ENCODE peak calls at places on chromosomes 4 and X, in five cellular contexts. C is pancreas, Q is stomach, I is MM.1S, P is neural progenitor cell. J is an unnamed sample.

GRCh38 chr4:138087181-138087714 is 154.9 kb downstream of the SLC7A11 start:
- DNase-seq in C (no peak), Q (no peak), I (no peak), P (no peak), J (no peak)

GRCh38 chrX:6021316-6022091 is 207.2 kb downstream of the NLGN4X start:
- DNase-seq in C (no peak), Q (peak; percentile 49), I (peak; percentile 15), P (peak; percentile 57), J (peak; percentile 6)

GRCh38 chrX:12970691-12971202 is 4.2 kb upstream of the TMSB4X start:
- DNase-seq in C (no peak), Q (no peak), I (no peak), P (peak; percentile 74), J (no peak)

GRCh38 chrX:135112096-135112729 is 8.1 kb downstream of the ETDB start:
- DNase-seq in C (peak; percentile 20), Q (no peak), I (peak; percentile 52), P (peak; percentile 31), J (peak; percentile 19)

GRCh38 chr4:72112514-72113156 is 80.8 kb downstream of the NPFFR2 start:
- DNase-seq in C (no peak), Q (no peak), I (peak; percentile 20), P (no peak), J (no peak)

GRCh38 chr4:24781999-24782745 is 13.2 kb upstream of the SOD3 start:
- DNase-seq in C (no peak), Q (no peak), I (no peak), P (no peak), J (no peak)

GRCh38 chr4:10746371-10747143 is 62.0 kb upstream of the CLNK start:
- DNase-seq in C (no peak), Q (no peak), I (no peak), P (no peak), J (no peak)

GRCh38 chr4:88759039-88759631 is 61.5 kb upstream of the NAP1L5 start:
- DNase-seq in C (no peak), Q (no peak), I (no peak), P (peak; percentile 65), J (no peak)

GRCh38 chr4:121421594-121421993 is 40.8 kb upstream of the QRFPR start:
- DNase-seq in C (no peak), Q (no peak), I (peak; percentile 26), P (peak; percentile 35), J (no peak)

GRCh38 chr4:87560802-87561201 is 31.6 kb upstream of the SPARCL1 start:
- DNase-seq in C (no peak), Q (no peak), I (no peak), P (no peak), J (no peak)

GRCh38 chr4:151644625-151645024 is 116.2 kb downstream of the GATB start:
- DNase-seq in C (no peak), Q (no peak), I (peak; percentile 20), P (peak; percentile 83), J (peak; percentile 70)

GRCh38 chr4:140673729-140674128 is 82.5 kb downstream of the TBC1D9 start:
- DNase-seq in C (no peak), Q (no peak), I (no peak), P (no peak), J (peak; percentile 75)

GRCh38 chr4:100907465-100908454 is 389.9 kb upstream of the EMCN start:
- DNase-seq in C (no peak), Q (no peak), I (no peak), P (no peak), J (no peak)

GRCh38 chrX:119391279-119391678 is 7.9 kb upstream of the SLC25A43 start:
- DNase-seq in C (no peak), Q (peak; percentile 29), I (peak; percentile 26), P (no peak), J (peak; percentile 7)

GRCh38 chr4:87950516-87950915 is 25.0 kb upstream of the SPP1 start:
- DNase-seq in C (no peak), Q (no peak), I (no peak), P (no peak), J (no peak)

GRCh38 chr4:2802618-2803531 is 10.0 kb downstream of the SH3BP2 start:
- DNase-seq in C (peak; percentile 61), Q (no peak), I (no peak), P (no peak), J (no peak)

GRCh38 chrX:146907391-146908240 is 93.1 kb upstream of the CXorf51A start:
- DNase-seq in C (peak; percentile 47), Q (no peak), I (no peak), P (peak; percentile 1), J (no peak)

GRCh38 chr4:153806073-153806472 is 17.2 kb upstream of the SFRP2 start:
- DNase-seq in C (peak; percentile 44), Q (no peak), I (no peak), P (no peak), J (no peak)

GRCh38 chrX:38726596-38726995 is 74.7 kb upstream of the MID1IP1 start:
- DNase-seq in C (no peak), Q (no peak), I (no peak), P (no peak), J (peak; percentile 40)

GRCh38 chr4:142474398-142475087 is 371.6 kb downstream of the INPP4B start:
- DNase-seq in C (no peak), Q (peak; percentile 38), I (peak; percentile 97), P (no peak), J (no peak)

GRCh38 chr4:120801171-120801758 is 121.3 kb downstream of the PRDM5 start:
- DNase-seq in C (no peak), Q (no peak), I (no peak), P (no peak), J (peak; percentile 88)

GRCh38 chrX:13906103-13906502 is 89.2 kb upstream of the GPM6B start:
- DNase-seq in C (no peak), Q (no peak), I (no peak), P (peak; percentile 12), J (no peak)

GRCh38 chr4:170009291-170009690 is 16.9 kb downstream of the MFAP3L start:
- DNase-seq in C (no peak), Q (no peak), I (no peak), P (peak; percentile 29), J (no peak)

GRCh38 chrX:82591421-82591820 is 916.7 kb upstream of the POU3F4 start:
- DNase-seq in C (no peak), Q (no peak), I (no peak), P (no peak), J (no peak)

GRCh38 chrX:63258144-63258543 is 93.0 kb downstream of the SPIN4 start:
- DNase-seq in C (no peak), Q (no peak), I (no peak), P (no peak), J (no peak)

GRCh38 chrX:24148118-24148517 is 1.4 kb upstream of the ZFX start:
- DNase-seq in C (no peak), Q (no peak), I (peak; percentile 52), P (no peak), J (no peak)

GRCh38 chrX:11499076-11500044 is 166.4 kb downstream of the ARHGAP6 start:
- DNase-seq in C (no peak), Q (no peak), I (no peak), P (no peak), J (no peak)

GRCh38 chrX:13028871-13029336 is 15.5 kb downstream of the FAM9C start:
- DNase-seq in C (no peak), Q (no peak), I (no peak), P (no peak), J (no peak)

GRCh38 chrX:107117993-107118321 is 665 bp downstream of the RBM41 start:
- DNase-seq in C (no peak), Q (no peak), I (peak; percentile 55), P (no peak), J (no peak)

DNA sequence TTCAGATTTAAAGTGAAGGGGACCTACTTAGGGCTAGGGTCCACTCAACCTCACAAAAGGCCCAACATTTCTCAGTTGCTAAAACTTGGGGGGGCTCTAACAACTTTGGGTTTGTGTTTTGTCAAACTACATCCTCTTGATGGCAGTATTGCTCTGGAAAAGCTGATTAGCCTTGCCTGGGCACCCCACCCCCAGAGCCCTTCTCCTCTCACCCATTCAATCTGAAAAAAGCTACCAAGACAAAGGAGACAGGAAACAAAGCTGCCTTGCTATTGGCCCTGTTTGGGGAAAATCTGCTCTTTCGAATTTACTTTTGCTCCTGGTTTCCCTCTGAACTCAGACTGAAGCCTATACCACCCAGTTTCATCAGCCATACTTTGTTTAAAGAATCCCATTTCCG is 195.2 kb upstream of the STK26 start:
- DNase-seq in C (no peak), Q (no peak), I (peak; percentile 87), P (peak; percentile 79), J (peak; percentile 35)
- H3K4me3 ChIP-seq in C (no peak overlapping the region), Q (no peak overlapping the region), I (peak overlapping the region; percentile 67), P (peak overlapping the region; percentile 68), J (peak overlapping the region; percentile 80)

DNA sequence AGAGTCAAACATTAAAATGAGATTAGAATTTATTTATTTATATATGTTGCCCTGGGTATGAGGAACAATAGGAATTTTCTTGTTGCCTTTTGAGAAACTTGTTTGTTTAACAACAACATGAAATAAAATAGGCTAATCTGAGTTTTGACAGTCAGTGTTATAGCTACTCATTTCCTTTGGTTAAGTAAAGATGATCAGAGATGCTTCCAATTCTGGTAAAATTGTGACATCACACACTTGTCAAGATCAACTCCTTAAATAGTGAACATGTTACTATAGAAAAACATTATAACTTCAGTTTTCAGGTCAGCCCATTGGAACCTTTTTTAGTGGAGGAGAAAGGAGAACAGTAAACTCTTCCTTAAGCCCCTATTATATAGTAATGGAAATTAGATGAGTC is 136.1 kb downstream of the STIM2 start:
- DNase-seq in C (no peak), Q (no peak), I (no peak), P (no peak), J (no peak)
- H3K4me1 ChIP-seq in C (peaks cover 4% of the 10 kb centered on the region), Q (peaks cover 25% of the 10 kb centered on the region), I (peaks cover 4% of the 10 kb centered on the region), P (peaks cover 6% of the 10 kb centered on the region), J (no peaks in the 10 kb centered on the region)

GRCh38 chrX:17120816-17121215 is 174.4 kb downstream of the REPS2 start:
- DNase-seq in C (no peak), Q (no peak), I (no peak), P (no peak), J (no peak)
- H3K27me3 ChIP-seq in C (no peaks in the 10 kb centered on the region), Q (no peaks in the 10 kb centered on the region), I (no peaks in the 10 kb centered on the region), P (no peaks in the 10 kb centered on the region), J (no peaks in the 10 kb centered on the region)

GRCh38 chrX:3184176-3184930 is 143.1 kb downstream of the ARSF start:
- DNase-seq in C (no peak), Q (no peak), I (no peak), P (no peak), J (no peak)
- H3K4me3 ChIP-seq in C (no peak overlapping the region), Q (no peak overlapping the region), I (no peak overlapping the region), P (no peak overlapping the region), J (no peak overlapping the region)

J was measured in BE2C.